ENCODE peak calls at places on chromosomes 16 and 17, in seven cellular contexts. Y is GM23248; K is MM.1S; Q is esophagus squamous epithelium; H is CD8-positive, alpha-beta memory T cell; T is prostate gland; S is brain microvascular endothelial cell. F is an unnamed sample.
A peak's percentile ranks its signal among the peaks of the same experiment; 100 is the strongest.

GRCh38 chr17:62807812-62808575 is at the start of gene MARCHF10:
- DNase-seq in K (peak; percentile 21), Q (no peak), T (no peak), H (no peak), Y (no peak), S (no peak), F (no peak)

GRCh38 chr16:1078579-1079021 is 6.1 kb downstream of the SSTR5 start:
- DNase-seq in H (no peak), Q (no peak), T (peak; percentile 91), S (peak; percentile 18), K (no peak), Y (peak; percentile 45), F (peak; percentile 54)

GRCh38 chr16:72099377-72099818 is 5.8 kb downstream of the DHX38 start:
- DNase-seq in T (no peak), H (peak; percentile 25), Y (peak; percentile 69), S (peak; percentile 68), K (peak; percentile 51), Q (no peak), F (peak; percentile 5)

GRCh38 chr16:24858219-24859041 is 12.7 kb downstream of the SLC5A11 start:
- DNase-seq in S (peak; percentile 47), Y (peak; percentile 66), T (no peak), Q (no peak), K (peak; percentile 48), H (peak; percentile 10), F (no peak)

GRCh38 chr17:19002805-19003542 is 1.6 kb downstream of the FAM83G start:
- DNase-seq in T (no peak), K (no peak), Q (no peak), S (no peak), Y (peak; percentile 62), H (no peak), F (no peak)

GRCh38 chr17:69269174-69269998 is 40.8 kb upstream of the ABCA10 start:
- DNase-seq in S (peak; percentile 14), T (no peak), H (no peak), K (no peak), Y (peak; percentile 59), Q (no peak), F (no peak)

GRCh38 chr17:8462564-8462963 is 26.9 kb downstream of the NDEL1 start:
- DNase-seq in S (no peak), Q (no peak), T (no peak), H (no peak), Y (no peak), K (no peak), F (no peak)

GRCh38 chr17:17605747-17606083 is 14.2 kb upstream of the PEMT start:
- DNase-seq in H (no peak), S (peak; percentile 23), K (no peak), T (no peak), Q (no peak), Y (peak; percentile 86), F (no peak)

GRCh38 chr17:16129844-16130243 is 85.5 kb downstream of the NCOR1 start:
- DNase-seq in T (no peak), Q (no peak), K (no peak), H (no peak), Y (no peak), S (no peak), F (no peak)

GRCh38 chr16:67989322-67990017 is 9.2 kb upstream of the DPEP3 start:
- DNase-seq in Q (no peak), S (no peak), Y (no peak), K (no peak), T (no peak), H (no peak), F (no peak)

GRCh38 chr17:58756246-58757161 is 850 bp downstream of the PPM1E start:
- DNase-seq in K (peak; percentile 12), H (no peak), Q (no peak), T (no peak), S (no peak), Y (peak; percentile 4), F (no peak)

GRCh38 chr17:46910179-46910927 is 12.6 kb upstream of the GOSR2 start:
- DNase-seq in Y (no peak), H (no peak), S (no peak), Q (no peak), T (no peak), K (no peak), F (no peak)

GRCh38 chr16:29674188-29674587 is 4.8 kb upstream of the QPRT start:
- DNase-seq in S (no peak), H (no peak), K (no peak), Y (peak; percentile 30), T (peak; percentile 22), Q (no peak), F (no peak)

GRCh38 chr17:16449121-16449570 is 33.8 kb downstream of the TRPV2 start:
- DNase-seq in H (no peak), T (no peak), K (no peak), Q (no peak), S (peak; percentile 40), Y (peak; percentile 80), F (no peak)

GRCh38 chr16:66166451-66166850 is 200.0 kb upstream of the CDH5 start:
- DNase-seq in Q (no peak), K (no peak), H (no peak), Y (no peak), T (no peak), S (no peak), F (no peak)

GRCh38 chr17:39668141-39668924 is at the start of gene PNMT:
- DNase-seq in T (peak; percentile 72), K (peak; percentile 70), H (peak; percentile 50), S (peak; percentile 9), Y (peak; percentile 79), Q (no peak), F (no peak)

GRCh38 chr16:82055728-82056549 is 20.9 kb downstream of the HSD17B2 start:
- DNase-seq in T (peak; percentile 50), Y (no peak), Q (no peak), K (no peak), H (no peak), S (no peak), F (no peak)

GRCh38 chr16:80899804-80900592 is 95.6 kb upstream of the CDYL2 start:
- DNase-seq in S (peak; percentile 93), Q (no peak), Y (peak; percentile 44), H (no peak), K (no peak), T (peak; percentile 92), F (peak; percentile 39)

GRCh38 chr17:12099412-12099811 is 78.7 kb downstream of the MAP2K4 start:
- DNase-seq in Y (no peak), S (no peak), Q (no peak), H (no peak), K (no peak), T (no peak), F (no peak)

GRCh38 chr17:12094336-12094735 is 73.7 kb downstream of the MAP2K4 start:
- DNase-seq in H (no peak), Y (no peak), Q (no peak), S (no peak), K (no peak), T (no peak), F (no peak)

GRCh38 chr17:12098568-12098967 is 77.9 kb downstream of the MAP2K4 start:
- DNase-seq in K (no peak), S (no peak), Y (no peak), T (no peak), Q (no peak), H (no peak), F (no peak)

GRCh38 chr17:12095522-12095921 is 74.8 kb downstream of the MAP2K4 start:
- DNase-seq in H (no peak), Y (no peak), Q (no peak), S (no peak), K (no peak), T (no peak), F (no peak)

DNA sequence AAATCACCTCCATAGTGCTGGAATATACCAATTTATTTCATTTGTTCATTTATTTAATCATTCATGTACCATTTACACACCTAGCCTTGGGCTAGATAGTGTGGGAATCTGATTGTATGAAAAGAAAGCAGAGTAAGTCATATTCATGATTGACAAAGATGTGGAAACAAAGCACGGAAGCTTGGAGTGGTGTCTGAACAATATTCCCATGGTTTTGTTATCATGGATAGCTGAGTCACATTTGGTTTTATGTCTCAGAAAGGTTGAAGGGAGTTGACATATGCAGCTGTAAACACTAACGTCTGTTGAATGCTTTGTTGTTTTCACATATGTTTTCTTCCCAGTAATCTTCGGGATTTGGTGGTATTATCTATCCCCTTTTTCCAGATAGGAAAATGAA is 76.6 kb downstream of the MAP2K4 start:
- DNase-seq in S (peak; percentile 49), T (no peak), H (no peak), K (no peak), Q (no peak), Y (no peak), F (no peak)
- H3K27ac ChIP-seq in S (peak overlapping the region; percentile 77), T (no peak overlapping the region), H (no peak overlapping the region), K (no peak overlapping the region), Q (no peak overlapping the region), Y (no peak overlapping the region), F (no peak overlapping the region)

GRCh38 chr17:73550561-73550960 is 93.7 kb downstream of the SDK2 start:
- DNase-seq in Q (no peak), Y (no peak), S (no peak), T (no peak), K (no peak), H (no peak), F (no peak)

GRCh38 chr17:73549841-73550430 is 94.3 kb downstream of the SDK2 start:
- DNase-seq in Q (no peak), S (no peak), Y (no peak), K (no peak), T (no peak), H (no peak), F (no peak)

GRCh38 chr17:73546770-73547345 is 97.4 kb downstream of the SDK2 start:
- DNase-seq in H (no peak), Q (peak; percentile 22), Y (peak; percentile 53), T (peak; percentile 31), K (peak; percentile 18), S (no peak), F (peak; percentile 27)

GRCh38 chr17:73547790-73548189 is 96.5 kb downstream of the SDK2 start:
- DNase-seq in Y (no peak), S (no peak), H (no peak), T (no peak), Q (no peak), K (no peak), F (no peak)

GRCh38 chr17:73548620-73549311 is 95.5 kb downstream of the SDK2 start:
- DNase-seq in Q (no peak), S (no peak), Y (no peak), H (no peak), T (no peak), K (no peak), F (no peak)
- H3K27ac ChIP-seq in Q (no peak overlapping the region), S (no peak overlapping the region), Y (no peak overlapping the region), H (no peak overlapping the region), T (no peak overlapping the region), K (no peak overlapping the region), F (no peak overlapping the region)

GRCh38 chr16:11852092-11852809 is 909 bp upstream of the RSL1D1 start:
- DNase-seq in H (no peak), K (no peak), T (no peak), S (no peak), Q (no peak), Y (no peak), F (no peak)
- H3K27ac ChIP-seq in H (peak overlapping the region; percentile 87), K (peak overlapping the region; percentile 73), T (peak overlapping the region; percentile 84), S (no peak overlapping the region), Q (peak overlapping the region; percentile 90), Y (peak overlapping the region; percentile 77), F (peak overlapping the region; percentile 72)

GRCh38 chr17:41692722-41693521 is 4.2 kb downstream of the EIF1 start:
- DNase-seq in H (no peak), K (no peak), Y (peak; percentile 19), T (no peak), S (no peak), Q (no peak), F (no peak)
- H3K27ac ChIP-seq in H (no peak overlapping the region), K (no peak overlapping the region), Y (peak overlapping the region; percentile 100), T (no peak overlapping the region), S (no peak overlapping the region), Q (no peak overlapping the region), F (peak overlapping the region; percentile 99)

F was measured in epithelial cell of prostate.